ENCODE peak calls at places on chromosome 22, in five cellular contexts. G is mesothelial cell of epicardium, U is brain microvascular endothelial cell, K is psoas muscle, S is fibroblast of pulmonary artery. P is an unnamed sample.

GRCh38 chr22:35597692-35598395 is 19.3 kb downstream of the MB start:
- DNase-seq in U (no peak), K (no peak), S (no peak), G (no peak), P (no peak)

GRCh38 chr22:43186272-43187170 is at the start of gene TTLL12:
- DNase-seq in K (peak), U (peak), S (peak), G (peak), P (peak)

GRCh38 chr22:37229012-37229804 is 14.9 kb downstream of the RAC2 start:
- DNase-seq in G (no peak), S (peak), U (peak), K (no peak), P (peak)

GRCh38 chr22:42622061-42622710 is 7.5 kb upstream of the POLDIP3 start:
- DNase-seq in U (no peak), K (no peak), G (no peak), S (no peak), P (no peak)

GRCh38 chr22:19527321-19527721 is 3.1 kb upstream of the CLDN5 start:
- DNase-seq in K (no peak), U (no peak), S (no peak), G (no peak), P (no peak)

GRCh38 chr22:42385691-42386090 is 46.5 kb downstream of the NFAM1 start:
- DNase-seq in S (no peak), K (no peak), G (no peak), U (no peak), P (no peak)

GRCh38 chr22:32591620-32592019 is 117.0 kb downstream of the FBXO7 start:
- DNase-seq in U (peak), K (no peak), G (no peak), S (peak), P (no peak)

GRCh38 chr22:43222987-43223386 is 36.1 kb upstream of the TTLL12 start:
- DNase-seq in K (no peak), S (no peak), G (no peak), U (no peak), P (no peak)

GRCh38 chr22:32752868-32753520 is 48.5 kb upstream of the TIMP3 start:
- DNase-seq in U (peak), K (peak), S (peak), G (no peak), P (no peak)

GRCh38 chr22:26883393-26883792 is 226.0 kb downstream of the MIAT start:
- DNase-seq in G (no peak), U (no peak), S (no peak), K (no peak), P (no peak)

GRCh38 chr22:50157976-50158375 is 12.6 kb upstream of the PANX2 start:
- DNase-seq in S (no peak), K (no peak), U (no peak), G (no peak), P (no peak)

GRCh38 chr22:19187716-19188563 is 9.4 kb upstream of the SLC25A1 start:
- DNase-seq in G (no peak), S (no peak), K (no peak), U (no peak), P (no peak)

GRCh38 chr22:42920101-42920820 is 63.2 kb upstream of the ARFGAP3 start:
- DNase-seq in K (no peak), U (no peak), G (no peak), S (peak), P (no peak)

GRCh38 chr22:37661160-37661924 is 2.8 kb downstream of the PDXP start:
- DNase-seq in G (no peak), U (peak), S (peak), K (no peak), P (no peak)

GRCh38 chr22:20638143-20638870 is 130.9 kb downstream of the MED15 start:
- DNase-seq in U (no peak), G (no peak), K (no peak), S (no peak), P (no peak)

GRCh38 chr22:49460662-49461371 is 366.9 kb downstream of the BRD1 start:
- DNase-seq in U (no peak), S (no peak), G (no peak), K (no peak), P (no peak)

GRCh38 chr22:37260939-37261338 is 16.9 kb upstream of the RAC2 start:
- DNase-seq in U (peak), G (no peak), S (peak), K (no peak), P (peak)

GRCh38 chr22:37905534-37906363 is at the start of gene MICALL1:
- DNase-seq in K (peak), G (peak), S (peak), U (peak), P (peak)

GRCh38 chr22:18031670-18032454 is 7.5 kb upstream of the MICAL3 start:
- DNase-seq in S (peak), G (no peak), K (peak), U (peak), P (no peak)

GRCh38 chr22:20316217-20316843 is 3.5 kb downstream of the DGCR6L start:
- DNase-seq in K (no peak), S (no peak), G (peak), U (no peak), P (no peak)

DNA sequence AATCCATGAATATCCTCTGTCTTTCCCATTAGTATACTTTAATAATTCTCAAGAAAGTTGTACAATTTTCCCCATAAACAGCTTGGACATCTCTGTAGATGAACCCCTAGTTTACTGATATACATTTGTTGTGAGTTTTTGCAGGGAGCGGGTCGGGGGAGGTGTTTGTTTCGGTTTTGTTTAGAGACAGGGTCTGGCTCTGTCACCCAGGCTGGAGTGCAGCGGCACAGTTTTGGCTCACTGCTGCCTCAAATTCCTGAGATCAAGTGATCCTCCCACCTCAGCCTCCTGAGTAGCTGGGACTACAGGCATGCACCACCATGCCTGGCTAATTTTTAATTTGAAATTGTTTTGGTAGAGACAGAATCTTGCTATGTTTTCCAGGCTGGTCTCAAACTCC is 57.6 kb downstream of the IGLL5 start:
- DNase-seq in U (no peak), S (no peak), G (no peak), K (no peak), P (no peak)
- TF ChIP-seq CTCF in U (no peak), S (no peak), G (no peak), K (no peak), P (no peak)

DNA sequence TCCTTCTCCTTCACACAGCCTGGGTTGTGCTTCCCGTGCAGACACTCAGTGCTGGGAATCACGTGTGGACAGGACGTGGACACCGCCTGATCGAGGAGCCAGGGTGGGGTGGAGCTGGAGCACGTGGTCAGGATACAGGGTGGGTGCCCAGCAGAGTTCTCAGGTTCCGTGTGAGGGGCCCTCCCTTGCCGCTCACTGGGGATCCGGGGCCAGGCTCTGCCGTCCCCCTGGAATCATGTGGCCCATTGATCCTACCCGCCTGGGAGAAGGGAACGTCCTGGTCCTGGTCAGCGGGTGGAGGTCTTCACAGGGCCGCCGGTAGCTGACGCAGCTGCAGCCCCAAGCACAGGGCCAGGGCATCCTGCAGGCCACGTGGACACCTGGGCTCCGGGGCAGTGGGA is 397.7 kb downstream of the TBC1D22A start:
- DNase-seq in K (no peak), G (no peak), S (no peak), U (no peak), P (no peak)
- TF ChIP-seq CTCF in K (no peak), G (no peak), S (no peak), U (no peak), P (no peak)

GRCh38 chr22:46931414-46931813 is 169.0 kb downstream of the TBC1D22A start:
- DNase-seq in S (peak), K (no peak), G (no peak), U (peak), P (no peak)
- TF ChIP-seq CTCF in S (peak), K (no peak), G (no peak), U (peak), P (no peak)

DNA sequence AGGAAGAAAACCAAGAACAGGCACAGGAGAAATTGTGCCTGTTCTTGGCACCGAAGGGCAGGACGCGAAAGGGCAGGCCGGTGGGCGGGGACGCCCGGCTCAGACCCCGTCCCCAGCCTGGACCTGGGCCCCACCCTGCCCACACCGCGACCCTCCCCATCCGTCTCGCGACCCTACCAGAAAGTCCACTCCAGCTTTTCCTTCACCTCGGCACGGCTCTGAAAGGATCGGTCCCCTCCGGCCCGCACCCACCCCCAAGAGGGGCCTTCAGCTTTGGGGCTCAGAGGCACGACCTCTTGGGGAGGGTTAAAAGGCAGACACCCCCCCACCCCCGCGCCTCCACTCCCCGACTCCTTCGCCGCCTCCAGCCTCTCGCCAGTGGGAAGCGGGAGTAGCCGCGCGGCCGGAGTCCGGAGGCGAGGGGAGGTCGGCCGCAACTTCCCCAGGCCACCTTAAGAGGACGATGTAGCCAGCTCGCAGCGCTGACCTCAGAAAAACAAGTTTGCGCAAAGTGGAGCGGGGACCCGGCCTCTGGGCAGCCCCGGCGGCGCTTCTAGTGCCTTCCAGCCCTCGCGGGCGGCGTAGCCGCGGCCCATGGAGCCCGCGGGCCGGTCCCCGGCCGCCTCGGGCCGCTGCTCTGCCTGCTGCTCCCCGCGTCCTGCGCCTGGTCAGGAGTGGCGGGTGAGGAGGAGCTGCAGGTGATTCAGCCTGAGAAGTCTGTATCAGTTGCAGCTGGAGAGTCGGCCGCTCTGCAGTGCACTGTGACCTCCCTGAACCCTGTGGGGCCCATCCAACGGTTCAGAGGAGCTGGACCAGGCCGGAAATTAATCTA is 4.3 kb downstream of the SEC14L6 start:
- DNase-seq in G (no peak), S (peak), U (no peak), K (no peak), P (no peak)
- TF ChIP-seq CTCF in G (no peak), S (no peak), U (no peak), K (no peak), P (no peak)

DNA sequence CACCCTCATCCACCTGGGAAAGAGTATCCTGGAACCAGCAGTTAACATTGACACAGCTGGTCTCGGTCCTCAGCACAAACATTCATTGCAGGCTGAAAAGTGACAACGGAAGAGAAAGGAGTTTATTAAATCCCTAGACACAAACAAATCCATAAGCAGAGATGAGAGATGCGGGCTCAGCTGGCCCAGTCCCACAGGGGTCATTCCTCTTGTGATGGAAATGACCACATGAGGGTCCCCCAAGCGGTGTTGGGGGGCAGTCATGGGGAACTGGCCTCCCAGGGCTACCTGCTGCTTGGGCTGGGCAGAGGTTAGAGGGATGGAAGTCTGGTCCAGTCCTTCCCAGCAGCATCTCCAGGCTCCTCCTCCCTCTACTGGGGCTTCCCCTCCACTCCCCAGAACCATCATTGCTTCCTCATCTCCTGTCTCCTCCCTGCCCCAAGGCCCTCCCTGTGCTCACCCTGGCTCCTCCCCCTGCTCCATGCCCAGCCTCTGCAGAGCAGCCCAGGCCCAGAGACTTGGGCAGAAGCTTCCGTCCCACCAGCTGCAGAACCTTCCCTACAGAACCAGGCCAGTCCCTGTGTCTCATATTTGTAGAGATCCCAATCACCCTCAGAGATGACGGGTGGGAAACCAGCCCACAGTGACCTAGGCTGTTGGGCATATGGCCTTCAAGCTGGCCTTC is 5.4 kb upstream of the IGLL5 start:
- DNase-seq in U (no peak), S (no peak), K (no peak), G (no peak), P (no peak)
- TF ChIP-seq CTCF in U (no peak), S (no peak), K (no peak), G (no peak), P (no peak)

GRCh38 chr22:40417881-40418280 is 47.5 kb downstream of the SGSM3 start:
- DNase-seq in U (no peak), G (no peak), K (no peak), S (no peak), P (no peak)
- TF ChIP-seq CTCF in U (no peak), G (no peak), K (no peak), S (no peak), P (no peak)

P was measured in natural killer cell.